ENCODE peak calls at places on chromosomes 16 and 17, in nine cellular contexts. M is mucosa of descending colon; A is small intestine; D is CD4-positive, CD25-positive, alpha-beta regulatory T cell; C is psoas muscle; L is Peyer's patch; T is transverse colon; V is upper lobe of right lung; J is heart right ventricle. G is an unnamed sample. For H3K36me3 and H3K4me1, the result is how much of the 10 kb centered on the place peaks cover.

GRCh38 chr17:45294506-45294905 is 22.3 kb downstream of the MAP3K14 start:
- DNase-seq in A (peak), V (no peak), M (no peak), C (no peak), L (no peak), D (no peak), T (no peak), J (peak), G (no peak)

GRCh38 chr16:4415538-4416199 is 727 bp downstream of the CORO7 start:
- DNase-seq in T (peak), D (peak), M (peak), A (peak), J (no peak), L (peak), V (peak), C (peak), G (no peak)

GRCh38 chr16:57867000-57867561 is 64.8 kb upstream of the KIFC3 start:
- DNase-seq in D (no peak), A (no peak), V (no peak), M (no peak), C (no peak), J (no peak), L (no peak), T (no peak), G (no peak)

GRCh38 chr16:64416232-64417010 is 705.4 kb downstream of the CDH11 start:
- DNase-seq in T (no peak), C (no peak), J (no peak), M (no peak), L (no peak), D (no peak), V (no peak), A (peak), G (no peak)

GRCh38 chr17:27333410-27333980 is 39.6 kb downstream of the WSB1 start:
- DNase-seq in J (no peak), V (no peak), T (no peak), A (no peak), M (no peak), C (no peak), L (no peak), D (no peak), G (no peak)

GRCh38 chr16:85329059-85329812 is 217.0 kb upstream of the CIBAR2 start:
- DNase-seq in D (no peak), A (peak), T (peak), C (no peak), V (no peak), J (no peak), M (peak), L (no peak), G (peak)

GRCh38 chr17:81120695-81121621 is 44.3 kb upstream of the PVALEF start:
- DNase-seq in J (no peak), C (no peak), L (no peak), A (no peak), M (no peak), D (no peak), V (no peak), T (no peak), G (no peak)

GRCh38 chr17:27345141-27345904 is 51.4 kb downstream of the WSB1 start:
- DNase-seq in L (peak), T (no peak), J (no peak), M (no peak), V (no peak), A (no peak), C (no peak), D (no peak), G (peak)

GRCh38 chr16:66856801-66857200 is 12.6 kb downstream of the CA7 start:
- DNase-seq in L (no peak), C (no peak), M (no peak), D (no peak), J (no peak), V (no peak), A (no peak), T (no peak), G (no peak)

GRCh38 chr17:72614871-72615626 is 477.4 kb downstream of the SLC39A11 start:
- DNase-seq in L (no peak), A (peak), C (no peak), T (peak), J (no peak), M (peak), D (no peak), V (no peak), G (no peak)

GRCh38 chr17:21376585-21376834 is 353 bp downstream of the KCNJ12 start:
- DNase-seq in A (no peak), J (no peak), T (no peak), C (no peak), V (no peak), M (no peak), D (no peak), L (no peak), G (no peak)

GRCh38 chr16:78939600-78939999 is 660.9 kb downstream of the MAF start:
- DNase-seq in M (no peak), V (no peak), T (no peak), C (no peak), J (no peak), D (no peak), A (no peak), L (no peak), G (no peak)

GRCh38 chr17:33506889-33507650 is 214.0 kb upstream of the ASIC2 start:
- DNase-seq in A (no peak), M (no peak), D (no peak), L (no peak), V (no peak), J (no peak), C (no peak), T (no peak), G (no peak)

GRCh38 chr17:33511670-33512069 is 218.6 kb upstream of the ASIC2 start:
- DNase-seq in D (no peak), L (no peak), M (no peak), C (no peak), T (no peak), V (no peak), J (no peak), A (no peak), G (no peak)

GRCh38 chr17:33509331-33509730 is 216.2 kb upstream of the ASIC2 start:
- DNase-seq in C (no peak), J (no peak), L (no peak), V (no peak), D (no peak), M (no peak), A (no peak), T (no peak), G (no peak)

GRCh38 chr17:33504571-33504970 is 211.5 kb upstream of the ASIC2 start:
- DNase-seq in A (no peak), J (no peak), T (no peak), D (no peak), V (no peak), L (no peak), C (no peak), M (no peak), G (no peak)

GRCh38 chr17:33508215-33508614 is 215.1 kb upstream of the ASIC2 start:
- DNase-seq in T (no peak), A (no peak), V (no peak), J (no peak), D (no peak), C (no peak), L (no peak), M (no peak), G (no peak)
- H3K36me3 ChIP-seq in T (under half), A (under half), V (under half), J (under half), D (under half), C (under half), L (under half), M (under half), G (under half)

GRCh38 chr17:74893936-74894671 is 671 bp upstream of the FADS6 start:
- DNase-seq in C (no peak), M (no peak), L (no peak), T (no peak), V (no peak), A (no peak), J (no peak), D (no peak), G (no peak)
- H3K4me3 ChIP-seq in C (peak), M (no peak), L (peak), T (no peak), V (no peak), A (peak), J (no peak), D (no peak), G (peak)

DNA sequence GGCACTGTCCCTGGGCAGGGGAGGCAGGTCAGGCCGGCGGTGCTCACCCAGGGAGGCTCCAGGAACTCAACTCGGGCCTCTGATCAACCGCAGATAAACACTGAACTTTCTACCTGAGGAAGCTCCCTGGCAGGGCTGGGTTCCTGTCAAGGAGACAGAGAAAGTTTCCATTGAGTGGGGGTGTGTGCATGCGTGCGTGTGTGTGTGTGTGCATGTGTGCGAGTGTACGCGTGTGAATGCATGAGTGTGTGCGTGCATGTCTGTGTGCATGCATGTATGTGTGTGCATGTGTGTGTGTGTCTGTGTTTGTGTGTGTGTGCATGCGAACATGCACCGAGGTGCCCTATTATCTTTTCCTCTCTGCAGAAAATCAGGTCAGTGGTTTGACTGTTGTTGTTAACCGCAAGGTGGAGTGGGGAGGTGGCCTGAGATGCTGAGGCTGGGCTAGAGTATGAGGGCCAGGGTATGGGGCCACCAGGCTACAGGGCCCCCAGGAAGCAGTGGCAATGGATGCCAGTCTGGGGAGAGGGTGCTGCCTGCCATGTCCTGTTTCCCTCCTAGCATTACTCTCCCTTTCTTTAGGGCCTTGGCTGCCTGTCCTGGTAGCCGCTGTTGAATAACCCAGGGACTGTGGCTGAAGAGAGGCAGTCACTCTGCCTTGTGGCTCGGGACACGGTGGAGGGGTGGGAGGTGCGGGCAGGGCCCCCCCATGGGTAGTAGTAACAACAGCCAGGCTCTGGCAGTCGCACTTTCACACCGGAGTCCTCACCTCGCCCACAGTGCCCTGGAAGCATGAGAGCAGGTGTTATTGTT is 24.0 kb downstream of the CCR7 start:
- DNase-seq in M (peak), A (peak), D (peak), V (peak), T (no peak), J (no peak), L (peak), C (no peak), G (no peak)
- H3K4me1 ChIP-seq in M (under half), A (under half), D (half or more), V (half or more), T (under half), J (half or more), L (under half), C (under half), G (under half)

DNA sequence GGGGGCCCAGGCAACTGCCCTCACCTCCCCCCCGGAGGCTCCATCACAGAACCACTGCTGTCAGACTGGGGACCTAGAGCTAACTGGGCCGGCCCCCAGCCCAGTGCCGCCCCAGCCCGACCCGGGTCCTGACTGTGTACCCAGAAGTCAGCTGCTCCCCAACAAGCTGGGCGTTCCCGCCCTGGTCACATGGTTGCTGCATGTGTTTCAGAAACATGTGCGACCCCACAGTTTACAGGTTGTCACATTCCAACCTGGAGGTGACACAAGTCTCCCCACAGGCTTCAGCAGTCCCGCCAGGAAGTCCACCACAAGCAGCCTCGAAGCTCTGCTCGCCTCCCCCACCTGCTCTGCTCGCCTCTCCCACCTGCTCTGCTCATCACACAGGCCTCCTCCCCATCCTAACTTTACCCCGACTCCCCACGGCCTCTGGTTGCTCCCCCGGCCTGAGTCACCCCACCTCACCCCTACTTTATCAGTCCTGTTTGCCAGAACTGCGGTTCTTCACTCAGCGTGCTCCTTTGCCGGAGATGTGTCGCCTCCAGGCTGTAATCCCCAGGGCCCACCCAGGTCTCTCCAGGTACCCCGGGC is 968 bp downstream of the MRPL28 start:
- DNase-seq in L (no peak), T (no peak), C (no peak), V (peak), A (no peak), D (no peak), J (no peak), M (peak), G (no peak)
- H3K36me3 ChIP-seq in L (under half), T (under half), C (half or more), V (under half), A (under half), D (under half), J (half or more), M (under half), G (under half)

GRCh38 chr17:43660816-43661493 is 767 bp downstream of the MEOX1 start:
- DNase-seq in J (no peak), V (no peak), C (no peak), T (no peak), D (no peak), L (no peak), M (no peak), A (no peak), G (no peak)

GRCh38 chr17:43660262-43660661 is 1.5 kb downstream of the MEOX1 start:
- DNase-seq in L (no peak), D (no peak), C (no peak), M (no peak), V (no peak), T (no peak), A (no peak), J (no peak), G (no peak)

GRCh38 chr17:43659823-43660222 is 1.9 kb downstream of the MEOX1 start:
- DNase-seq in A (no peak), M (no peak), J (no peak), C (no peak), T (no peak), D (no peak), L (no peak), V (no peak), G (no peak)

GRCh38 chr17:43661699-43662431 is at the start of gene MEOX1:
- DNase-seq in T (no peak), L (no peak), V (no peak), M (no peak), A (no peak), J (peak), C (peak), D (no peak), G (peak)

DNA sequence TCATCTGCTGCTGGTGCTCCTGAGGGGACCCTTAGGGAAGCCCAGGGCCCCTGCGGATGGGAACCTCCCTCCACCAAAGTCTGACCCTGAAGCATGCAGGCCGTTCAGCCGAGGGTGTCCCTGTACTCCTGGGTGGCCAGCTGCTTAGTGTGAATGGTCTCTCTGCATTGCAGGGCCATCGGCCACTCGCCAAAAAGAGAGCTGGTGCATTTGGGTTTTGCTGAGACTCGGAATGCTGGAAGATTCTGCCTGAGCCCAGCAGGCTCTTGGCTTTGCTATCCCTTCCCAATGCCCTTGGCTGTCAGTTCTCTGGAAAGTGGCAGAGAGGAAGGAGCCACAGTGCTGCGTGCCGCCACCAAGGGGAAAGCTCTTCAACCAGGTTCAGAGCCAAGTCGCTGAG is 2.8 kb downstream of the MEOX1 start:
- DNase-seq in J (no peak), T (no peak), A (no peak), D (no peak), L (no peak), C (no peak), M (no peak), V (no peak), G (no peak)
- H3K4me3 ChIP-seq in J (peak), T (no peak), A (no peak), D (peak), L (no peak), C (peak), M (no peak), V (no peak), G (no peak)

DNA sequence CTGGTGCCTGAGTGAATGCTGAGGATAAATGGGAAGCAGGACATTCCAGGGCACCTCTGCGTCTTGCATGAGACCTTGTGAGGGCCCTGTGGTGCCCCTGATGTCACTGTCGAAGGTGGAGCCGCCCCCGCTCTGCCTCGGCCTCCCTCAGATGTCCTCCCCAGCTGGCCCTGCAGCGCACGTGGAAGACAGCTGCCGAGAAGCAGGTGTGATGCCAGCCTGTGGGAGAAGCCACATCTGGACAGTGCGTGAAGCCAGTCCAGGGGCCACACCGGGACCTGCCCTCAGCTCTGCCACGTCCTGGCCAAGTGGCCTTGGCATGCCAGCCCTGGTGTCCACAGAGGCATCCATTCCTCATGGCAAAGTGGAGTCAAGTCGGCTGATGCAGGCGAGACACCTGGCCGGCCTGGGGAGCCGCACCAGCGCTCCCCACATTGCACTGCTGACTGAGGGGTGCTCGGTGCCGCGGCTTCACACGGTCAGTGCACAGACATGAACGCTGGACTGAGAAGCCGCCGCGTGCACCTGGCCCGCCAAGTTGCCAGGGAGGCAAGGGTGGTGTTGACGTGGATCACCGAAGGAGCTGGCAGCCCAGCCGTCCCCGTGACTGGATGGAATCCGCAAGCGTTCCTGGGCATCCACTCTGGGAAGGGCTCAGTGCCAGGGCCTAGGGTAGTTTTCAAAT is 21.5 kb upstream of the METRNL start:
- DNase-seq in T (no peak), M (peak), V (peak), C (peak), L (no peak), D (no peak), J (peak), A (no peak), G (peak)
- H3K4me1 ChIP-seq in T (under half), M (under half), V (under half), C (under half), L (under half), D (under half), J (under half), A (under half), G (under half)

GRCh38 chr17:19260958-19261357 is 23.8 kb downstream of the EPN2 start:
- DNase-seq in M (no peak), L (no peak), V (no peak), T (no peak), A (no peak), D (no peak), C (no peak), J (no peak), G (no peak)

GRCh38 chr17:19255279-19255678 is 18.1 kb downstream of the EPN2 start:
- DNase-seq in V (no peak), T (no peak), C (no peak), M (no peak), J (no peak), D (no peak), A (no peak), L (no peak), G (no peak)

GRCh38 chr17:19254651-19255050 is 17.5 kb downstream of the EPN2 start:
- DNase-seq in A (no peak), L (no peak), V (no peak), C (no peak), D (no peak), M (no peak), J (no peak), T (no peak), G (no peak)

GRCh38 chr17:19262650-19263620 is 25.8 kb downstream of the EPN2 start:
- DNase-seq in J (no peak), V (no peak), A (no peak), L (no peak), C (no peak), T (no peak), D (no peak), M (no peak), G (no peak)

DNA sequence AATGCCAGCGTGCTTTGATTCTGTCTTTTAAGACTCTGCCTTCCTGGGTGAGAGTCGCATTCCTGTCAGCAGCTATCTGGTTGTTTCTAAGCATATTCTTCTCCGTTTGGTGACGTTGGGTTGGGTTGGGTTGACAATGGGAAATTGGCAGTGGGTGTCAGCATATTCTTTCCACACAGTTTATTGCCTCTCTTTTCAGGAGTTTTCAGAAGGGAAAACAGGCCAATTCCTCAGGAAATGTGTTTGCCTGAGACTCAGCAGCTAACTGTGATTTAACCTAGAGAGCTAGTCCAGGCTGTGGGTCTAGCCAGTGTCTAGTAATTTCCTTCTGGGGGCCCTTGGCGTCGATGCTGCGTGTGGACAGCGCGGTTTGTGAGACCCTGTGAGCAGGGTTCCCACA is 21.2 kb downstream of the EPN2 start:
- DNase-seq in C (no peak), L (no peak), J (no peak), D (no peak), V (no peak), A (no peak), T (no peak), M (no peak), G (no peak)
- H3K36me3 ChIP-seq in C (under half), L (under half), J (under half), D (under half), V (under half), A (under half), T (under half), M (under half), G (under half)

GRCh38 chr17:64547354-64547753 is 40.6 kb downstream of the CEP95 start:
- DNase-seq in D (no peak), V (no peak), T (no peak), A (no peak), C (no peak), J (no peak), L (no peak), M (no peak), G (no peak)

GRCh38 chr17:64544742-64545141 is 38.0 kb downstream of the CEP95 start:
- DNase-seq in L (no peak), M (no peak), A (no peak), J (no peak), C (no peak), T (no peak), D (no peak), V (no peak), G (no peak)

GRCh38 chr17:64546716-64547115 is 39.9 kb downstream of the CEP95 start:
- DNase-seq in D (no peak), J (no peak), T (no peak), C (no peak), L (no peak), V (no peak), M (no peak), A (no peak), G (no peak)
- H3K4me3 ChIP-seq in D (no peak), J (no peak), T (no peak), C (no peak), L (no peak), V (no peak), M (no peak), A (no peak), G (no peak)

DNA sequence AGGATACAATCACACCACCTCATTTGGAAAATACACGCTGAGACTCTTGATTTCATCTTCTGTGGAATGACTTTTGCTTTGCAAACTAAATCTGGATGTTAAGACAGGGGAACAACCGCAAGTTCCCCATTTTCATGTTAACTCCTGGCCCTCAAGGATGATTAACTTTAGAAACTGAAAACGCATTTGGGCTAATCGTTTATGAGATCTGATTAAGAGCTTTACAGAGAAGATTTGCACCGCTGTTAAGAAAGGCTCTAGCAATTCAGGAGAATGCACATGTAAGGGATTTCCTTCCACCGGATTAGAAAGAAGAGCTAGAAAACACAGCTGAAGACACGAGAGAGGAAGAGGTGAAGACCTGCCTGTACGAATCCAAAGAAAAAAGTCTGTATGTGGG is 106.3 kb downstream of the YPEL2 start:
- DNase-seq in D (no peak), M (no peak), C (no peak), A (no peak), J (no peak), T (no peak), V (no peak), L (no peak), G (no peak)
- H3K4me1 ChIP-seq in D (under half), M (under half), C (under half), A (under half), J (half or more), T (under half), V (under half), L (under half), G (under half)